ENCODE peak calls at places on chromosome X, in ten cellular contexts. L, J, K, U, M, H, G, A, X and Q are unnamed samples.

GRCh38 chrX:72609313-72609712 is 36.7 kb upstream of the HDAC8 start:
- DNase-seq in A (no peak), X (no peak), L (no peak), M (no peak), K (peak), G (peak), U (no peak), H (peak), J (no peak), Q (no peak)

GRCh38 chrX:38870386-38870895 is 69.2 kb downstream of the MID1IP1 start:
- DNase-seq in K (no peak), L (no peak), G (no peak), U (no peak), A (no peak), M (no peak), X (no peak), J (peak), H (no peak), Q (no peak)

GRCh38 chrX:81201692-81202412 is at the start of the genes HMGN5 and SH3BGRL:
- DNase-seq in J (peak), M (peak), X (peak), K (peak), L (peak), H (peak), G (peak), A (peak), U (peak), Q (peak)

GRCh38 chrX:74372272-74372671 is 49.0 kb upstream of the SLC16A2 start:
- DNase-seq in G (no peak), L (no peak), U (no peak), A (no peak), J (no peak), H (no peak), M (no peak), K (no peak), X (no peak), Q (no peak)

GRCh38 chrX:69128573-69128972 is 36.7 kb downstream of the PJA1 start:
- DNase-seq in G (peak), J (no peak), H (no peak), A (no peak), K (peak), M (no peak), L (no peak), U (peak), X (peak), Q (no peak)

GRCh38 chrX:57929373-57929772 is 19.1 kb upstream of the ZXDA start:
- DNase-seq in J (no peak), X (no peak), M (no peak), H (peak), G (peak), U (no peak), A (no peak), L (no peak), K (peak), Q (no peak)

GRCh38 chrX:37813570-37813969 is 33.7 kb downstream of the CYBB start:
- DNase-seq in G (no peak), H (no peak), U (no peak), X (no peak), K (no peak), A (no peak), L (no peak), J (no peak), M (no peak), Q (no peak)

GRCh38 chrX:15151267-15152196 is 118.4 kb downstream of the ASB9 start:
- DNase-seq in X (no peak), A (no peak), U (no peak), J (no peak), H (no peak), M (peak), K (no peak), G (peak), L (no peak), Q (peak)

GRCh38 chrX:105323951-105324350 is 103.5 kb upstream of the TEX13A start:
- DNase-seq in K (no peak), L (no peak), A (no peak), U (no peak), X (no peak), G (no peak), M (no peak), H (no peak), J (no peak), Q (no peak)

GRCh38 chrX:13346646-13347045 is 26.8 kb upstream of the ATXN3L start:
- DNase-seq in M (no peak), L (no peak), A (no peak), J (no peak), U (no peak), G (no peak), H (no peak), K (no peak), X (no peak), Q (no peak)

GRCh38 chrX:101450951-101451350 is 34.3 kb upstream of the ARMCX4 start:
- DNase-seq in H (no peak), G (peak), X (no peak), A (no peak), J (no peak), U (peak), L (no peak), M (no peak), K (peak), Q (no peak)

GRCh38 chrX:131816551-131817136 is 206.5 kb upstream of the STK26 start:
- DNase-seq in H (peak), M (peak), X (no peak), G (peak), L (peak), J (peak), K (no peak), U (peak), A (peak), Q (peak)

GRCh38 chrX:128781506-128781905 is 729.3 kb upstream of the ACTRT1 start:
- DNase-seq in J (peak), G (no peak), M (no peak), L (no peak), K (peak), X (peak), A (no peak), H (peak), U (no peak), Q (no peak)

GRCh38 chrX:44035576-44035975 is 62.4 kb upstream of the NDP start:
- DNase-seq in U (no peak), M (no peak), X (no peak), K (no peak), A (no peak), L (no peak), G (peak), J (no peak), H (no peak), Q (no peak)

GRCh38 chrX:21749924-21750323 is 8.0 kb downstream of the SMPX start:
- DNase-seq in A (no peak), U (no peak), G (no peak), K (no peak), X (no peak), J (no peak), M (no peak), H (no peak), L (no peak), Q (no peak)

GRCh38 chrX:128518508-128518907 is 466.3 kb upstream of the ACTRT1 start:
- DNase-seq in X (no peak), U (no peak), G (peak), H (peak), A (no peak), L (no peak), K (peak), J (no peak), M (no peak), Q (no peak)

GRCh38 chrX:48790477-48790876 is 4.1 kb downstream of the GATA1 start:
- DNase-seq in A (no peak), X (no peak), U (no peak), G (no peak), H (no peak), J (no peak), M (no peak), K (no peak), L (no peak), Q (no peak)

GRCh38 chrX:7047951-7048350 is 99.6 kb upstream of the STS start:
- DNase-seq in X (no peak), M (no peak), A (no peak), U (no peak), J (no peak), G (no peak), K (no peak), L (no peak), H (no peak), Q (no peak)

GRCh38 chrX:21166302-21166982 is 207.8 kb upstream of the CNKSR2 start:
- DNase-seq in U (no peak), M (no peak), L (no peak), X (no peak), K (peak), J (no peak), A (no peak), G (peak), H (peak), Q (no peak)

GRCh38 chrX:31497086-31497485 is 425.2 kb upstream of the FTHL17 start:
- DNase-seq in L (no peak), K (peak), U (no peak), G (peak), A (no peak), H (no peak), J (no peak), M (no peak), X (no peak), Q (no peak)

GRCh38 chrX:107678957-107679740 is 50.8 kb downstream of the PRPS1 start:
- DNase-seq in L (peak), J (peak), M (peak), X (peak), H (peak), U (peak), G (peak), A (peak), K (peak), Q (peak)

GRCh38 chrX:45824471-45824870 is 623.8 kb upstream of the DIPK2B start:
- DNase-seq in M (no peak), L (no peak), G (peak), K (peak), J (no peak), X (no peak), U (peak), H (peak), A (no peak), Q (no peak)

GRCh38 chrX:71650333-71650969 is 16.9 kb upstream of the LOC101059915 start:
- DNase-seq in K (no peak), X (peak), A (no peak), L (peak), U (no peak), J (no peak), H (peak), M (no peak), G (no peak), Q (peak)

GRCh38 chrX:22952011-22952410 is 47.7 kb upstream of the DDX53 start:
- DNase-seq in U (no peak), L (no peak), K (peak), J (no peak), A (no peak), M (no peak), H (peak), X (peak), G (no peak), Q (no peak)

GRCh38 chrX:115948018-115948923 is 222.3 kb upstream of the AGTR2 start:
- DNase-seq in G (no peak), U (no peak), L (no peak), X (no peak), M (no peak), J (peak), H (no peak), A (no peak), K (no peak), Q (no peak)

GRCh38 chrX:15653961-15654360 is 10.6 kb downstream of the CLTRN start:
- DNase-seq in J (no peak), H (no peak), X (no peak), U (no peak), A (no peak), K (no peak), L (no peak), G (no peak), M (no peak), Q (no peak)

GRCh38 chrX:47796433-47796906 is 40.2 kb upstream of the ZNF81 start:
- DNase-seq in U (no peak), H (no peak), G (peak), M (no peak), L (no peak), X (peak), J (no peak), K (peak), A (no peak), Q (no peak)

GRCh38 chrX:74521961-74522833 is 92.2 kb downstream of the RLIM start:
- DNase-seq in K (peak), J (no peak), G (peak), M (no peak), L (no peak), H (no peak), U (no peak), X (peak), A (no peak), Q (no peak)

GRCh38 chrX:131199086-131199485 is 90.0 kb downstream of the IGSF1 start:
- DNase-seq in L (no peak), X (no peak), M (no peak), H (no peak), G (no peak), A (no peak), K (no peak), U (no peak), J (no peak), Q (no peak)

GRCh38 chrX:13482764-13483552 is 86.4 kb upstream of the EGFL6 start:
- DNase-seq in X (no peak), H (no peak), J (no peak), K (no peak), A (no peak), G (peak), U (no peak), M (no peak), L (no peak), Q (no peak)

GRCh38 chrX:2631743-2632532 is 59.2 kb upstream of the CD99 start:
- DNase-seq in U (no peak), G (no peak), X (no peak), J (no peak), K (no peak), H (no peak), A (no peak), L (no peak), M (no peak), Q (no peak)

GRCh38 chrX:2640436-2641150 is 50.5 kb upstream of the CD99 start:
- DNase-seq in H (no peak), K (no peak), M (no peak), G (no peak), A (no peak), X (no peak), L (no peak), U (no peak), J (no peak), Q (no peak)

GRCh38 chrX:2632533-2633504 is 58.3 kb upstream of the CD99 start:
- DNase-seq in A (no peak), U (no peak), L (no peak), K (no peak), J (no peak), M (no peak), G (no peak), X (no peak), H (peak), Q (no peak)

GRCh38 chrX:2638279-2638678 is 52.8 kb upstream of the CD99 start:
- DNase-seq in J (no peak), K (no peak), L (peak), M (no peak), U (no peak), A (no peak), G (no peak), H (no peak), X (no peak), Q (no peak)

DNA sequence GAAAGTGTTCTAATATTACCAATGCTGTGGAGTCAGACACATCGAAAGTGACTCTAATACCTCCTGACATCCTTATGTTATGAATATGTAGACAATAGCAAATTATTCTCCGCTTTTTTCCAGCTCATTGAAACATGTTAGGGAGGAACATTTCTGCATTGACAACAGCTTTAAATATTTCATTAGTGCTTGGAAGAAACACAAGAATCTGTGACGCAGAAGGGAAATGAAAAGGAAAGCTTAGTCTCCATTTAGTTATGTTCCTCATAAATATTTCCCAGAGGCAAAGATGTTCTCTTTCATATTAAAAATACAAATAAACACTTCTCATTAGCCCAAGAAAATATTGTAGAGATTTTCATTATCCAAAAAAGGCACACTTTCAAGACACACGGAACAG is 55.7 kb upstream of the CD99 start:
- DNase-seq in L (no peak), J (no peak), U (no peak), X (no peak), M (no peak), K (no peak), G (peak), A (no peak), H (no peak), Q (no peak)
- H3K27ac ChIP-seq in L (no peak), J (no peak), U (no peak), X (no peak), M (no peak), K (no peak), G (peak), A (no peak), H (no peak), Q (no peak)

DNA sequence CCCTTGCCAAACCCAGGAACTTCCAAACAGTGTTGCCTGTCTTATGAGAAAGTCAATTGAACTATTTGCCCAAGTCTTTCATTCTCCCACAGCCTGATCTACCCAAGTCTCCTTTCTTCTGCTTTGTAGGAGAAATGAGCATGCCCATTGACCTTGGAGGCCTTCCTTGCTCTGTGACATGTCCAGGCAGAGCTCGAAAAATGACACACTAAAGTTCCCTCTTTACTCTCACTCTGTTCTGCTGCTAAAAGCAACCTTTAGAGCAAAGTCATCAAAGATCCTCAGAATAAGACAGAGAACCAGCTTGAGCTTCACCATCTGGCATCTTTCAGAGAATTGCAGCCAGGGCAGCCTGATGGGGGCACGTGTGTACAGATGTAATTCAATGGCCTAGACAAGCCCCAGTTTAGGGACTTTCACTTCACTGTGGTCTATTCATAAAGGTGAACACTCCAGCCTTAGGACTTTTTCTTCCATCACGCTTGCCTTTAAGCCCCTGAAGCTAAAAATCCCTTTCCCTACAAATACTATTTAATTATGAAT is 136.4 kb downstream of the AMELX start:
- DNase-seq in L (no peak), M (no peak), J (no peak), U (no peak), H (no peak), X (no peak), K (no peak), G (no peak), A (no peak), Q (no peak)
- H3K27ac ChIP-seq in L (no peak), M (no peak), J (no peak), U (no peak), H (no peak), X (no peak), K (no peak), G (no peak), A (no peak), Q (no peak)

GRCh38 chrX:79174949-79175644 is 30.6 kb downstream of the GPR174 start:
- DNase-seq in X (no peak), M (no peak), G (no peak), H (no peak), J (no peak), L (no peak), U (no peak), A (no peak), K (no peak), Q (no peak)

GRCh38 chrX:79170632-79171031 is 26.1 kb downstream of the GPR174 start:
- DNase-seq in L (no peak), J (no peak), X (no peak), G (no peak), K (no peak), U (no peak), M (no peak), H (no peak), A (no peak), Q (no peak)

GRCh38 chrX:79181401-79181800 is 36.9 kb downstream of the GPR174 start:
- DNase-seq in G (no peak), H (no peak), K (no peak), L (no peak), M (no peak), J (no peak), U (no peak), A (no peak), X (no peak), Q (no peak)

GRCh38 chrX:79176028-79176427 is 31.5 kb downstream of the GPR174 start:
- DNase-seq in M (no peak), L (no peak), G (no peak), X (no peak), U (no peak), A (no peak), H (no peak), J (no peak), K (no peak), Q (no peak)
- H3K27ac ChIP-seq in M (no peak), L (peak), G (no peak), X (no peak), U (no peak), A (peak), H (no peak), J (no peak), K (no peak), Q (no peak)

DNA sequence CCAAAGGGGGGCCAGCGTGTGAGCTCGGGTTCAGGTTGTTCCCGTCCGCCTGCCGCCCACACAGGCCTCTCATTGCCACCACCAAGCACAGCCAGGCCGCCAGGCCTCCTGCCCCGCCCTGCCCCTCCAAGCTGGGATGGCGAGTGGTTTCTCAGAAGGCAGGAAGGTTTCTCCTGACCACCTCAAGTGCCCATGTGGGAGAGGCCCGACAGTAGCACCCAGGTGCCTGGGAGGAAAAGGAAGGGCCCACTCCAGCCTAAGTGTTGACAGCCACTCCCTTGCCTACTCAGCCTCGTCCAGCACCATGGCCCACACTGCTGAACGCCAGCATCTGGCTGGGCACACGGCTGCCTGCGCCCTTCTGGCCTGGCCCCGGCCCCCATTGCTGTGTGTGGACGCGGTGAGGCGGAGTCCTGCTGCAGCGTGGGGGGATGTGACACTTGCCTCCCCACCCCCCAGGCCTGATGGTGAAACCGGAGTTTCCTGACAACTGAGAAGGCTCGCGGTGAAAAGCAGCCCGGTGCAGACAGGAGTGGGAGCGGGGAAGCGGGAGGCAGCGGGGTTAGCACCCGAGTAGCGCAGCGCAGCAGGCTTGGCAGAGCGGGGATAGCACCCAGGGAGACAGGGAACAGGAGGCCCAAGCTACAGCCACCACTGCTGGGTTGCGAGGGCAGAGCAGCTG is 19.2 kb downstream of the FLNA start:
- DNase-seq in A (no peak), L (peak), U (no peak), K (no peak), M (no peak), J (no peak), H (no peak), X (no peak), G (no peak), Q (no peak)
- H3K27ac ChIP-seq in A (no peak), L (no peak), U (peak), K (no peak), M (no peak), J (no peak), H (no peak), X (no peak), G (no peak), Q (no peak)

GRCh38 chrX:112694062-112694461 is 14.3 kb upstream of the LHFPL1 start:
- DNase-seq in L (no peak), M (no peak), X (no peak), A (no peak), K (no peak), U (no peak), G (no peak), J (no peak), H (no peak), Q (no peak)
- H3K27ac ChIP-seq in L (no peak), M (no peak), X (no peak), A (no peak), K (no peak), U (no peak), G (no peak), J (no peak), H (no peak), Q (no peak)